ENCODE peak calls at places on chromosomes 12 and 14, in six cellular contexts. One of them, this sample, is unnamed.
A peak's percentile ranks its signal among the peaks of the same experiment; 100 is the strongest.

GRCh38 chr12:131113562-131113961 is 159.9 kb downstream of the ADGRD1 start:
- DNase-seq in stomach: no peak
- DNase-seq in Peyer's patch: no peak
- DNase-seq in aorta: peak; percentile 27
- DNase-seq in cardiac muscle cell: no peak
- DNase-seq in left lung: no peak
- DNase-seq in this sample: no peak

GRCh38 chr14:49287004-49287403 is 299.2 kb downstream of the RPS29 start:
- DNase-seq in stomach: no peak
- DNase-seq in left lung: no peak
- DNase-seq in Peyer's patch: no peak
- DNase-seq in cardiac muscle cell: no peak
- DNase-seq in aorta: no peak
- DNase-seq in this sample: no peak

GRCh38 chr12:42346603-42347002 is 20.6 kb downstream of the PPHLN1 start:
- DNase-seq in Peyer's patch: no peak
- DNase-seq in aorta: no peak
- DNase-seq in cardiac muscle cell: no peak
- DNase-seq in left lung: no peak
- DNase-seq in stomach: no peak
- DNase-seq in this sample: no peak

GRCh38 chr14:97290065-97290464 is 492.9 kb downstream of the VRK1 start:
- DNase-seq in aorta: no peak
- DNase-seq in left lung: no peak
- DNase-seq in cardiac muscle cell: no peak
- DNase-seq in stomach: no peak
- DNase-seq in Peyer's patch: no peak
- DNase-seq in this sample: no peak

GRCh38 chr12:131985145-131985875 is 35.6 kb downstream of the EP400 start:
- DNase-seq in stomach: peak; percentile 28
- DNase-seq in Peyer's patch: no peak
- DNase-seq in aorta: peak; percentile 78
- DNase-seq in cardiac muscle cell: no peak
- DNase-seq in left lung: peak; percentile 75
- DNase-seq in this sample: no peak

GRCh38 chr12:54028324-54029201 is at the start of gene HOXC6:
- DNase-seq in cardiac muscle cell: no peak
- DNase-seq in aorta: no peak
- DNase-seq in Peyer's patch: no peak
- DNase-seq in left lung: no peak
- DNase-seq in stomach: no peak
- DNase-seq in this sample: no peak

GRCh38 chr12:18923721-18924120 is 185.8 kb downstream of the CAPZA3 start:
- DNase-seq in left lung: no peak
- DNase-seq in cardiac muscle cell: no peak
- DNase-seq in aorta: no peak
- DNase-seq in stomach: no peak
- DNase-seq in Peyer's patch: no peak
- DNase-seq in this sample: no peak

GRCh38 chr12:90172524-90172923 is 463.9 kb upstream of the ATP2B1 start:
- DNase-seq in stomach: no peak
- DNase-seq in cardiac muscle cell: no peak
- DNase-seq in aorta: no peak
- DNase-seq in left lung: no peak
- DNase-seq in Peyer's patch: no peak
- DNase-seq in this sample: no peak

GRCh38 chr12:75578546-75578945 is 67.1 kb upstream of the KRR1 start:
- DNase-seq in aorta: no peak
- DNase-seq in cardiac muscle cell: no peak
- DNase-seq in stomach: no peak
- DNase-seq in Peyer's patch: no peak
- DNase-seq in left lung: no peak
- DNase-seq in this sample: no peak

GRCh38 chr14:101135796-101136742 is 232.5 kb upstream of the RTL1 start:
- DNase-seq in left lung: no peak
- DNase-seq in stomach: peak; percentile 14
- DNase-seq in cardiac muscle cell: no peak
- DNase-seq in aorta: no peak
- DNase-seq in Peyer's patch: no peak
- DNase-seq in this sample: no peak

GRCh38 chr14:80664576-80664975 is 277.0 kb downstream of the CEP128 start:
- DNase-seq in left lung: no peak
- DNase-seq in cardiac muscle cell: peak; percentile 19
- DNase-seq in aorta: no peak
- DNase-seq in stomach: no peak
- DNase-seq in Peyer's patch: no peak
- DNase-seq in this sample: no peak

GRCh38 chr14:68662395-68662794 is 130.5 kb downstream of the ZFP36L1 start:
- DNase-seq in aorta: no peak
- DNase-seq in left lung: no peak
- DNase-seq in stomach: no peak
- DNase-seq in cardiac muscle cell: no peak
- DNase-seq in Peyer's patch: no peak
- DNase-seq in this sample: no peak

GRCh38 chr12:68614105-68614679 is 3.5 kb downstream of the RAP1B start:
- DNase-seq in cardiac muscle cell: no peak
- DNase-seq in aorta: no peak
- DNase-seq in Peyer's patch: no peak
- DNase-seq in left lung: no peak
- DNase-seq in stomach: no peak
- DNase-seq in this sample: no peak
- H3K4me1 ChIP-seq in cardiac muscle cell: peaks cover 28% of the 10 kb centered on the region
- H3K4me1 ChIP-seq in aorta: peaks cover 2% of the 10 kb centered on the region
- H3K4me1 ChIP-seq in Peyer's patch: peaks cover 22% of the 10 kb centered on the region
- H3K4me1 ChIP-seq in left lung: peaks cover 38% of the 10 kb centered on the region
- H3K4me1 ChIP-seq in stomach: peaks cover 81% of the 10 kb centered on the region
- H3K4me1 ChIP-seq in this sample: peaks cover 25% of the 10 kb centered on the region

GRCh38 chr12:47707905-47708543 is 2.2 kb upstream of the RPAP3 start:
- DNase-seq in Peyer's patch: no peak
- DNase-seq in aorta: no peak
- DNase-seq in left lung: no peak
- DNase-seq in cardiac muscle cell: no peak
- DNase-seq in stomach: no peak
- DNase-seq in this sample: no peak

GRCh38 chr12:47705571-47706425 is at the start of gene RPAP3:
- DNase-seq in left lung: peak; percentile 97
- DNase-seq in Peyer's patch: peak; percentile 99
- DNase-seq in cardiac muscle cell: peak; percentile 94
- DNase-seq in aorta: peak; percentile 99
- DNase-seq in stomach: peak; percentile 99
- DNase-seq in this sample: peak; percentile 87

GRCh38 chr12:47705239-47705570 is 625 bp downstream of the RPAP3 start:
- DNase-seq in left lung: no peak
- DNase-seq in stomach: no peak
- DNase-seq in Peyer's patch: no peak
- DNase-seq in cardiac muscle cell: no peak
- DNase-seq in aorta: no peak
- DNase-seq in this sample: no peak

GRCh38 chr12:47707355-47707754 is 1.5 kb upstream of the RPAP3 start:
- DNase-seq in aorta: no peak
- DNase-seq in cardiac muscle cell: no peak
- DNase-seq in Peyer's patch: no peak
- DNase-seq in left lung: no peak
- DNase-seq in stomach: no peak
- DNase-seq in this sample: no peak

DNA sequence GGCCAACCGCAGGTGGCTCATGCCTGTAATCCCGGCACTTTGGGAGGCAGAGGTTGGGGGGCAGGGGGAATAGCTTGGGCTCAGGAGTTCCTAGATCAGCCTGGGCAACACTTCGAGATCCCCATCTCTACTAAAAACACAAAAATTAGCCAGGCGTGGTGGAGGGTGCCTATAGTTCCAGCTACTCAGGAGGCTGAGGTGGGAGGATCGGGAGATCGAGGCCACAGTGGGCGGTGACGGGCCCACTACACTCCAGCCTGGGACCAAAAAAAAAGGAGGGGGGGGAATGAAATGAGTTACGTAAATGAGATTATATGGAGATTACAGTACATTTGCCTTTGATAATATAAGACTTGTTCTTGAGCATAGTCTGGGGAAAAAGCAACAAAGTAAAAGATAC is 1.1 kb downstream of the RPAP3 start:
- DNase-seq in cardiac muscle cell: no peak
- DNase-seq in Peyer's patch: no peak
- DNase-seq in aorta: no peak
- DNase-seq in left lung: no peak
- DNase-seq in stomach: no peak
- DNase-seq in this sample: no peak
- H3K4me3 ChIP-seq in cardiac muscle cell: peak overlapping the region; percentile 82
- H3K4me3 ChIP-seq in Peyer's patch: no peak overlapping the region
- H3K4me3 ChIP-seq in aorta: no peak overlapping the region
- H3K4me3 ChIP-seq in left lung: no peak overlapping the region
- H3K4me3 ChIP-seq in stomach: peak overlapping the region; percentile 86
- H3K4me3 ChIP-seq in this sample: peak overlapping the region; percentile 69

GRCh38 chr12:28290262-28290661 is 100.0 kb downstream of the CCDC91 start:
- DNase-seq in left lung: no peak
- DNase-seq in Peyer's patch: no peak
- DNase-seq in cardiac muscle cell: no peak
- DNase-seq in aorta: no peak
- DNase-seq in stomach: no peak
- DNase-seq in this sample: no peak
- H3K9me3 ChIP-seq in left lung: peaks cover 62% of the 10 kb centered on the region
- H3K9me3 ChIP-seq in Peyer's patch: no peaks in the 10 kb centered on the region
- H3K9me3 ChIP-seq in cardiac muscle cell: no peaks in the 10 kb centered on the region
- H3K9me3 ChIP-seq in aorta: peaks cover 3% of the 10 kb centered on the region
- H3K9me3 ChIP-seq in stomach: peaks cover 2% of the 10 kb centered on the region
- H3K9me3 ChIP-seq in this sample: no peaks in the 10 kb centered on the region

GRCh38 chr12:10567813-10568212 is 45.6 kb downstream of the MAGOHB start:
- DNase-seq in aorta: no peak
- DNase-seq in stomach: no peak
- DNase-seq in left lung: no peak
- DNase-seq in cardiac muscle cell: no peak
- DNase-seq in Peyer's patch: no peak
- DNase-seq in this sample: no peak

GRCh38 chr12:10563002-10563401 is 50.4 kb downstream of the MAGOHB start:
- DNase-seq in cardiac muscle cell: no peak
- DNase-seq in aorta: no peak
- DNase-seq in stomach: no peak
- DNase-seq in Peyer's patch: no peak
- DNase-seq in left lung: no peak
- DNase-seq in this sample: no peak

GRCh38 chr12:10559241-10559640 is 53.6 kb downstream of the EIF2S3B start:
- DNase-seq in aorta: no peak
- DNase-seq in Peyer's patch: no peak
- DNase-seq in stomach: no peak
- DNase-seq in left lung: no peak
- DNase-seq in cardiac muscle cell: no peak
- DNase-seq in this sample: no peak

GRCh38 chr12:10562306-10562933 is 51.0 kb downstream of the MAGOHB start:
- DNase-seq in left lung: no peak
- DNase-seq in Peyer's patch: no peak
- DNase-seq in stomach: no peak
- DNase-seq in cardiac muscle cell: peak; percentile 67
- DNase-seq in aorta: no peak
- DNase-seq in this sample: peak; percentile 15

GRCh38 chr12:10563966-10564365 is 49.4 kb downstream of the MAGOHB start:
- DNase-seq in aorta: no peak
- DNase-seq in left lung: no peak
- DNase-seq in Peyer's patch: no peak
- DNase-seq in stomach: no peak
- DNase-seq in cardiac muscle cell: no peak
- DNase-seq in this sample: no peak
- H3K4me1 ChIP-seq in aorta: no peaks in the 10 kb centered on the region
- H3K4me1 ChIP-seq in left lung: no peaks in the 10 kb centered on the region
- H3K4me1 ChIP-seq in Peyer's patch: no peaks in the 10 kb centered on the region
- H3K4me1 ChIP-seq in stomach: no peaks in the 10 kb centered on the region
- H3K4me1 ChIP-seq in cardiac muscle cell: no peaks in the 10 kb centered on the region
- H3K4me1 ChIP-seq in this sample: no peaks in the 10 kb centered on the region

DNA sequence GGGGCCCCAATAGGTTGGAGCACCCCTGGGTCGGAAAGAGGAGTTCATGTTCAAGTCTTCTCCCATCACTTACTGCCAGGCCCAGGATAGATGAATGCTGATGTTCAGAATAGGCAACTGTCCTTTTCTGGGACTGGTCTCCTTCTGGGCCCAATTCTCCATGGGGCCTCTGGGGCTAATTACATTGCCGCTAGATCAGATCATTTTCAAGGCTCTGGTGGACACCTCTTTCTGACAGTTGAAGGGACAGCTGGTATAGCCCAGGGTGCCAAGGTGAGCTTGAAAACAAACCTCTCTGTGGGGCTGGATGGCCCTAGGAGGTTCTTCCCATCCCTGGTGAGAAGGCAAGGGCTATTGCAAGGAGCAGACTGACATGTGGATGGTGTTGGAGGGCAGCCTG is 1.7 kb downstream of the CACNB3 start:
- DNase-seq in Peyer's patch: no peak
- DNase-seq in cardiac muscle cell: no peak
- DNase-seq in stomach: no peak
- DNase-seq in aorta: no peak
- DNase-seq in left lung: no peak
- DNase-seq in this sample: no peak
- H3K4me3 ChIP-seq in Peyer's patch: no peak overlapping the region
- H3K4me3 ChIP-seq in cardiac muscle cell: no peak overlapping the region
- H3K4me3 ChIP-seq in stomach: no peak overlapping the region
- H3K4me3 ChIP-seq in aorta: no peak overlapping the region
- H3K4me3 ChIP-seq in left lung: no peak overlapping the region
- H3K4me3 ChIP-seq in this sample: no peak overlapping the region

GRCh38 chr14:106812788-106813476 is 1286.5 kb downstream of the TMEM121 start:
- DNase-seq in Peyer's patch: no peak
- DNase-seq in left lung: no peak
- DNase-seq in stomach: no peak
- DNase-seq in cardiac muscle cell: no peak
- DNase-seq in aorta: no peak
- DNase-seq in this sample: no peak
- H3K9me3 ChIP-seq in Peyer's patch: no peaks in the 10 kb centered on the region
- H3K9me3 ChIP-seq in left lung: no peaks in the 10 kb centered on the region
- H3K9me3 ChIP-seq in stomach: no peaks in the 10 kb centered on the region
- H3K9me3 ChIP-seq in cardiac muscle cell: no peaks in the 10 kb centered on the region
- H3K9me3 ChIP-seq in aorta: no peaks in the 10 kb centered on the region
- H3K9me3 ChIP-seq in this sample: no peaks in the 10 kb centered on the region

DNA sequence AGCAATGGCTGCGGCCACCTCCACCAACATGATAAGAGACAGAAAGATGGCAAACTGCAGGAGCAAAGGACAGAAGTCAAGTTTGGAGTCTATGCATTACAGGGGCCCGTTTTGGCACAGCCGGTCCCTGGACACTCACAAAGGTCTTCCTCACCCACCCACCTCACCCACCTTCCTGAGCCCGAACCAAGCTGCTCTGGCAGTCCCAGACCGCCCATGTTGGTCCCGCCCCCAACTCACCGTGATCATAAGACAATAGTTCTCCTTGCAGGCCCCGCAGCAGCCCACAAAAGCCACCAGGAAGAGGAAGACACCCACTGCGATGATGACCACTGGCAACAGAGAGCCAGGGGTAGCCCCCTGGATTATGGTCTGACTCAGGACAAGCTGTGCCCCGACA is 1.9 kb downstream of the CD63 start:
- DNase-seq in left lung: peak; percentile 54
- DNase-seq in aorta: no peak
- DNase-seq in cardiac muscle cell: no peak
- DNase-seq in stomach: no peak
- DNase-seq in Peyer's patch: no peak
- DNase-seq in this sample: no peak
- H3K4me1 ChIP-seq in left lung: peaks cover 15% of the 10 kb centered on the region
- H3K4me1 ChIP-seq in aorta: no peaks in the 10 kb centered on the region
- H3K4me1 ChIP-seq in cardiac muscle cell: peaks cover 17% of the 10 kb centered on the region
- H3K4me1 ChIP-seq in stomach: peaks cover 74% of the 10 kb centered on the region
- H3K4me1 ChIP-seq in Peyer's patch: peaks cover 20% of the 10 kb centered on the region
- H3K4me1 ChIP-seq in this sample: peaks cover 11% of the 10 kb centered on the region